ENCODE peak calls at places on chromosomes 7 and 10, in nine cellular contexts. One of them, this sample, is unnamed. For H3K27me3 and H3K9me3, the result is how much of the 10 kb centered on the place peaks cover.

GRCh38 chr7:150380463-150380862 is 1.3 kb downstream of the ZNF775 start:
- DNase-seq in neural progenitor cell: peak
- DNase-seq in hepatocyte: no peak
- DNase-seq in DND-41: no peak
- DNase-seq in Caco-2: peak
- DNase-seq in left ventricle myocardium inferior: no peak
- DNase-seq in adrenal gland: no peak
- DNase-seq in PC-3: no peak
- DNase-seq in body of pancreas: no peak
- DNase-seq in this sample: no peak

GRCh38 chr7:42931447-42931833 is 534 bp downstream of the PSMA2 start:
- DNase-seq in neural progenitor cell: no peak
- DNase-seq in hepatocyte: no peak
- DNase-seq in DND-41: peak
- DNase-seq in Caco-2: no peak
- DNase-seq in left ventricle myocardium inferior: no peak
- DNase-seq in adrenal gland: no peak
- DNase-seq in PC-3: no peak
- DNase-seq in body of pancreas: no peak
- DNase-seq in this sample: no peak

GRCh38 chr7:25777969-25778767 is 373.8 kb upstream of the NFE2L3 start:
- DNase-seq in neural progenitor cell: no peak
- DNase-seq in hepatocyte: no peak
- DNase-seq in DND-41: no peak
- DNase-seq in Caco-2: no peak
- DNase-seq in left ventricle myocardium inferior: no peak
- DNase-seq in adrenal gland: no peak
- DNase-seq in PC-3: no peak
- DNase-seq in body of pancreas: no peak
- DNase-seq in this sample: no peak

GRCh38 chr10:12835709-12836108 is 165.8 kb downstream of the CCDC3 start:
- DNase-seq in neural progenitor cell: no peak
- DNase-seq in hepatocyte: no peak
- DNase-seq in DND-41: no peak
- DNase-seq in Caco-2: no peak
- DNase-seq in left ventricle myocardium inferior: no peak
- DNase-seq in adrenal gland: no peak
- DNase-seq in PC-3: peak
- DNase-seq in body of pancreas: no peak
- DNase-seq in this sample: peak

GRCh38 chr7:44882899-44883298 is 2.4 kb downstream of the PURB start:
- DNase-seq in neural progenitor cell: no peak
- DNase-seq in hepatocyte: no peak
- DNase-seq in DND-41: no peak
- DNase-seq in Caco-2: no peak
- DNase-seq in left ventricle myocardium inferior: no peak
- DNase-seq in adrenal gland: no peak
- DNase-seq in PC-3: peak
- DNase-seq in body of pancreas: no peak
- DNase-seq in this sample: no peak

GRCh38 chr10:3786295-3786981 is 1.4 kb upstream of the KLF6 start:
- DNase-seq in neural progenitor cell: peak
- DNase-seq in hepatocyte: peak
- DNase-seq in DND-41: peak
- DNase-seq in Caco-2: peak
- DNase-seq in left ventricle myocardium inferior: no peak
- DNase-seq in adrenal gland: peak
- DNase-seq in PC-3: no peak
- DNase-seq in body of pancreas: peak
- DNase-seq in this sample: no peak

GRCh38 chr10:12703813-12704212 is 297.7 kb downstream of the CCDC3 start:
- DNase-seq in neural progenitor cell: no peak
- DNase-seq in hepatocyte: no peak
- DNase-seq in DND-41: no peak
- DNase-seq in Caco-2: no peak
- DNase-seq in left ventricle myocardium inferior: no peak
- DNase-seq in adrenal gland: no peak
- DNase-seq in PC-3: peak
- DNase-seq in body of pancreas: no peak
- DNase-seq in this sample: peak

GRCh38 chr7:32516551-32517082 is 21.3 kb downstream of the AVL9 start:
- DNase-seq in neural progenitor cell: no peak
- DNase-seq in hepatocyte: peak
- DNase-seq in DND-41: no peak
- DNase-seq in Caco-2: no peak
- DNase-seq in left ventricle myocardium inferior: no peak
- DNase-seq in adrenal gland: peak
- DNase-seq in PC-3: no peak
- DNase-seq in body of pancreas: no peak
- DNase-seq in this sample: no peak

GRCh38 chr10:47311193-47311899 is 10.9 kb upstream of the GDF2 start:
- DNase-seq in neural progenitor cell: no peak
- DNase-seq in hepatocyte: no peak
- DNase-seq in DND-41: peak
- DNase-seq in Caco-2: no peak
- DNase-seq in left ventricle myocardium inferior: no peak
- DNase-seq in adrenal gland: no peak
- DNase-seq in PC-3: peak
- DNase-seq in body of pancreas: peak
- DNase-seq in this sample: no peak

GRCh38 chr7:148348466-148348865 is 242.1 kb upstream of the C7orf33 start:
- DNase-seq in neural progenitor cell: no peak
- DNase-seq in hepatocyte: no peak
- DNase-seq in DND-41: no peak
- DNase-seq in Caco-2: no peak
- DNase-seq in left ventricle myocardium inferior: no peak
- DNase-seq in adrenal gland: no peak
- DNase-seq in PC-3: no peak
- DNase-seq in body of pancreas: no peak
- DNase-seq in this sample: no peak

GRCh38 chr7:148344406-148344805 is 246.2 kb upstream of the C7orf33 start:
- DNase-seq in neural progenitor cell: peak
- DNase-seq in hepatocyte: no peak
- DNase-seq in DND-41: no peak
- DNase-seq in Caco-2: no peak
- DNase-seq in left ventricle myocardium inferior: no peak
- DNase-seq in adrenal gland: no peak
- DNase-seq in PC-3: no peak
- DNase-seq in body of pancreas: no peak
- DNase-seq in this sample: no peak

DNA sequence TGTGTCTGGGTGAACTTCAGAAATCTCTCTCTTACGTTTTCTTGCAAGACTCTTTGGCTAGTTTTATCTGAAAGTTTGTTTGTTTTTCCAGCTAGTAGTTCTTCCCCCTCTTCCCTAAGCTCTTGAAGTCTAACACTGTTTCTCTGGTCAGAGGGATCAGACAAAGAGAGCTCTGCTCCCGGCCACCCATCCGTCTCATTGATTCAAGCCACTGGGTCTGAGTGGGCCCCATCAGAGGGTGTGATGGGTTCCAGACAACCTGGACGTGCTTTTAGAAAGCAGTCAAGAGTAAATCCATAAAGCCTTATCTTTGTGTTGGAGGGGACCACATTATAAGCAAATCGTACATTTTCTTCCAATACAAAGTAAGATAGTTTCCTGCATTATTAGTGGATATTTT is 242.6 kb upstream of the C7orf33 start:
- DNase-seq in neural progenitor cell: no peak
- DNase-seq in hepatocyte: no peak
- DNase-seq in DND-41: no peak
- DNase-seq in Caco-2: no peak
- DNase-seq in left ventricle myocardium inferior: no peak
- DNase-seq in adrenal gland: no peak
- DNase-seq in PC-3: no peak
- DNase-seq in body of pancreas: no peak
- DNase-seq in this sample: no peak
- H3K27me3 ChIP-seq in neural progenitor cell: under half
- H3K27me3 ChIP-seq in hepatocyte: under half
- H3K27me3 ChIP-seq in DND-41: under half
- H3K27me3 ChIP-seq in Caco-2: under half
- H3K27me3 ChIP-seq in left ventricle myocardium inferior: under half
- H3K27me3 ChIP-seq in adrenal gland: under half
- H3K27me3 ChIP-seq in PC-3: under half
- H3K27me3 ChIP-seq in body of pancreas: under half
- H3K27me3 ChIP-seq in this sample: under half

GRCh38 chr7:52540041-52540440 is 495.4 kb upstream of the POM121L12 start:
- DNase-seq in neural progenitor cell: no peak
- DNase-seq in hepatocyte: peak
- DNase-seq in DND-41: no peak
- DNase-seq in Caco-2: no peak
- DNase-seq in left ventricle myocardium inferior: no peak
- DNase-seq in adrenal gland: no peak
- DNase-seq in PC-3: peak
- DNase-seq in body of pancreas: no peak
- DNase-seq in this sample: peak
- H3K9me3 ChIP-seq in neural progenitor cell: under half
- H3K9me3 ChIP-seq in hepatocyte: under half
- H3K9me3 ChIP-seq in DND-41: under half
- H3K9me3 ChIP-seq in Caco-2: under half
- H3K9me3 ChIP-seq in left ventricle myocardium inferior: under half
- H3K9me3 ChIP-seq in adrenal gland: under half
- H3K9me3 ChIP-seq in PC-3: under half
- H3K9me3 ChIP-seq in body of pancreas: under half
- H3K9me3 ChIP-seq in this sample: under half

GRCh38 chr10:75400769-75401568 is 595 bp downstream of the ZNF503 start:
- DNase-seq in neural progenitor cell: peak
- DNase-seq in hepatocyte: peak
- DNase-seq in DND-41: no peak
- DNase-seq in Caco-2: no peak
- DNase-seq in left ventricle myocardium inferior: peak
- DNase-seq in adrenal gland: peak
- DNase-seq in PC-3: peak
- DNase-seq in body of pancreas: peak
- DNase-seq in this sample: peak
- H3K27me3 ChIP-seq in neural progenitor cell: half or more
- H3K27me3 ChIP-seq in hepatocyte: under half
- H3K27me3 ChIP-seq in DND-41: under half
- H3K27me3 ChIP-seq in Caco-2: under half
- H3K27me3 ChIP-seq in left ventricle myocardium inferior: under half
- H3K27me3 ChIP-seq in adrenal gland: under half
- H3K27me3 ChIP-seq in PC-3: half or more
- H3K27me3 ChIP-seq in body of pancreas: under half
- H3K27me3 ChIP-seq in this sample: under half

GRCh38 chr7:147496209-147496608 is 1094.4 kb upstream of the C7orf33 start:
- DNase-seq in neural progenitor cell: no peak
- DNase-seq in hepatocyte: no peak
- DNase-seq in DND-41: no peak
- DNase-seq in Caco-2: no peak
- DNase-seq in left ventricle myocardium inferior: no peak
- DNase-seq in adrenal gland: no peak
- DNase-seq in PC-3: no peak
- DNase-seq in body of pancreas: no peak
- DNase-seq in this sample: no peak

GRCh38 chr7:147492621-147493020 is 1097.9 kb upstream of the C7orf33 start:
- DNase-seq in neural progenitor cell: no peak
- DNase-seq in hepatocyte: no peak
- DNase-seq in DND-41: no peak
- DNase-seq in Caco-2: no peak
- DNase-seq in left ventricle myocardium inferior: no peak
- DNase-seq in adrenal gland: no peak
- DNase-seq in PC-3: peak
- DNase-seq in body of pancreas: no peak
- DNase-seq in this sample: peak

GRCh38 chr7:147498081-147498480 is 1092.5 kb upstream of the C7orf33 start:
- DNase-seq in neural progenitor cell: no peak
- DNase-seq in hepatocyte: no peak
- DNase-seq in DND-41: no peak
- DNase-seq in Caco-2: no peak
- DNase-seq in left ventricle myocardium inferior: no peak
- DNase-seq in adrenal gland: no peak
- DNase-seq in PC-3: no peak
- DNase-seq in body of pancreas: no peak
- DNase-seq in this sample: no peak

GRCh38 chr7:147497246-147497645 is 1093.3 kb upstream of the C7orf33 start:
- DNase-seq in neural progenitor cell: no peak
- DNase-seq in hepatocyte: no peak
- DNase-seq in DND-41: no peak
- DNase-seq in Caco-2: no peak
- DNase-seq in left ventricle myocardium inferior: no peak
- DNase-seq in adrenal gland: no peak
- DNase-seq in PC-3: no peak
- DNase-seq in body of pancreas: no peak
- DNase-seq in this sample: no peak
- H3K9me3 ChIP-seq in neural progenitor cell: under half
- H3K9me3 ChIP-seq in hepatocyte: under half
- H3K9me3 ChIP-seq in DND-41: under half
- H3K9me3 ChIP-seq in Caco-2: under half
- H3K9me3 ChIP-seq in left ventricle myocardium inferior: under half
- H3K9me3 ChIP-seq in adrenal gland: under half
- H3K9me3 ChIP-seq in PC-3: under half
- H3K9me3 ChIP-seq in body of pancreas: under half
- H3K9me3 ChIP-seq in this sample: under half

This sample was measured in MG63.